ENCODE peak calls at places on chromosome 14, in nine cellular contexts. B is CD4-positive, alpha-beta T cell; T is upper lobe of right lung; Y is tibial artery; L is endodermal cell; J is PC-3; S is fibroblast of lung; M is endothelial cell; V is right lobe of liver. P is an unnamed sample.

GRCh38 chr14:50396636-50397460 is at the start of gene CDKL1:
- DNase-seq in T (peak), V (peak), Y (peak), J (peak), B (no peak), M (peak), L (peak), S (peak), P (no peak)

GRCh38 chr14:92683041-92683440 is 65.4 kb downstream of the LGMN start:
- DNase-seq in S (no peak), T (peak), Y (no peak), B (no peak), L (no peak), J (no peak), M (no peak), V (no peak), P (no peak)

GRCh38 chr14:101086926-101087325 is 183.4 kb upstream of the RTL1 start:
- DNase-seq in J (no peak), T (peak), V (no peak), L (no peak), S (no peak), Y (peak), M (no peak), B (no peak), P (no peak)

GRCh38 chr14:56798447-56799326 is 11.6 kb downstream of the OTX2 start:
- DNase-seq in Y (no peak), T (no peak), M (peak), B (no peak), S (no peak), V (no peak), J (no peak), L (peak), P (no peak)

GRCh38 chr14:105475916-105476845 is 1.6 kb downstream of the CRIP2 start:
- DNase-seq in B (no peak), T (no peak), L (peak), J (peak), V (peak), Y (peak), M (peak), S (peak), P (no peak)

GRCh38 chr14:75335588-75335987 is 57.0 kb downstream of the FOS start:
- DNase-seq in J (no peak), Y (no peak), B (no peak), S (no peak), L (no peak), T (no peak), V (no peak), M (no peak), P (no peak)

GRCh38 chr14:61627612-61628011 is 67.7 kb upstream of the HIF1A start:
- DNase-seq in M (no peak), V (no peak), J (no peak), Y (no peak), T (no peak), S (no peak), L (no peak), B (no peak), P (no peak)

GRCh38 chr14:70896981-70897380 is 10.3 kb upstream of the PCNX1 start:
- DNase-seq in Y (no peak), V (no peak), L (no peak), S (no peak), B (no peak), J (no peak), T (no peak), M (no peak), P (no peak)

GRCh38 chr14:54048311-54048710 is 91.7 kb upstream of the BMP4 start:
- DNase-seq in M (no peak), T (no peak), Y (no peak), J (no peak), B (no peak), S (no peak), V (no peak), L (no peak), P (no peak)

GRCh38 chr14:69500736-69501135 is 16.2 kb downstream of the PLEKHD1 start:
- DNase-seq in J (no peak), V (no peak), T (peak), S (no peak), M (no peak), L (no peak), Y (no peak), B (no peak), P (no peak)

GRCh38 chr14:58108717-58109116 is 43.3 kb downstream of the ARMH4 start:
- DNase-seq in V (no peak), B (no peak), J (no peak), S (no peak), Y (no peak), M (no peak), T (no peak), L (no peak), P (no peak)

GRCh38 chr14:73245401-73246325 is 8.4 kb downstream of the PAPLN start:
- DNase-seq in L (peak), M (no peak), S (peak), T (peak), V (peak), B (peak), J (no peak), Y (peak), P (no peak)

GRCh38 chr14:29810657-29811056 is 117.0 kb downstream of the PRKD1 start:
- DNase-seq in S (peak), Y (no peak), V (no peak), L (no peak), T (no peak), J (peak), M (no peak), B (no peak), P (no peak)

GRCh38 chr14:66508846-66509621 is 1.1 kb downstream of the GPHN start:
- DNase-seq in M (peak), T (peak), J (peak), L (peak), B (no peak), S (peak), V (peak), Y (peak), P (no peak)

GRCh38 chr14:39368261-39368959 is 63.8 kb downstream of the FBXO33 start:
- DNase-seq in J (peak), B (peak), L (peak), Y (peak), M (peak), T (no peak), V (no peak), S (peak), P (no peak)

GRCh38 chr14:100192250-100192671 is 32.8 kb upstream of the DEGS2 start:
- DNase-seq in S (no peak), J (no peak), T (peak), B (no peak), Y (no peak), M (no peak), L (peak), V (no peak), P (no peak)

GRCh38 chr14:25431211-25432076 is 381.5 kb upstream of the STXBP6 start:
- DNase-seq in J (peak), B (no peak), T (no peak), V (peak), Y (no peak), L (peak), S (no peak), M (peak), P (no peak)

DNA sequence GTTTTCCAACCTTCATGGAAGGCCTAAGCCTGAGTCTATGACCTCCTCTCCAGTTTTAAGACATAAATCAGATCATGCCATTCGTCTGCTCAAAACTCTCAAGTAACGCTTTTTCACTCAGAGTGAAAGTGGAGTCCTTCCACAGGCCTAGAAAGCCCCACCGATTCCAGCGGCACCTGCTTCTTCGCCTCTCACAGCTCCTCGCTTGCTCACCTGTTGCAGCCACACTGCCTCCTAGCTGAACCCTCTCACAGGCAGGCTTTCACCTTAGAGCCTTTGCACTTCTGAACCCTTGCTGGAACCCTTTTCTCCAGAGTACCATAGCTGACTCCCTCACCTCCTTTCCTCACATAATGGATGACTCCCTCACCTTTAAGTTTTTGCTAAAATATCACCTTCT is 301.1 kb downstream of the ZFP36L1 start:
- DNase-seq in Y (no peak), M (no peak), L (no peak), V (no peak), S (no peak), T (no peak), J (no peak), B (no peak), P (no peak)
- TF ChIP-seq CTCF in Y (no peak), M (no peak), L (peak), V (no peak), S (no peak), T (no peak), J (no peak), B (no peak), P (no peak)

DNA sequence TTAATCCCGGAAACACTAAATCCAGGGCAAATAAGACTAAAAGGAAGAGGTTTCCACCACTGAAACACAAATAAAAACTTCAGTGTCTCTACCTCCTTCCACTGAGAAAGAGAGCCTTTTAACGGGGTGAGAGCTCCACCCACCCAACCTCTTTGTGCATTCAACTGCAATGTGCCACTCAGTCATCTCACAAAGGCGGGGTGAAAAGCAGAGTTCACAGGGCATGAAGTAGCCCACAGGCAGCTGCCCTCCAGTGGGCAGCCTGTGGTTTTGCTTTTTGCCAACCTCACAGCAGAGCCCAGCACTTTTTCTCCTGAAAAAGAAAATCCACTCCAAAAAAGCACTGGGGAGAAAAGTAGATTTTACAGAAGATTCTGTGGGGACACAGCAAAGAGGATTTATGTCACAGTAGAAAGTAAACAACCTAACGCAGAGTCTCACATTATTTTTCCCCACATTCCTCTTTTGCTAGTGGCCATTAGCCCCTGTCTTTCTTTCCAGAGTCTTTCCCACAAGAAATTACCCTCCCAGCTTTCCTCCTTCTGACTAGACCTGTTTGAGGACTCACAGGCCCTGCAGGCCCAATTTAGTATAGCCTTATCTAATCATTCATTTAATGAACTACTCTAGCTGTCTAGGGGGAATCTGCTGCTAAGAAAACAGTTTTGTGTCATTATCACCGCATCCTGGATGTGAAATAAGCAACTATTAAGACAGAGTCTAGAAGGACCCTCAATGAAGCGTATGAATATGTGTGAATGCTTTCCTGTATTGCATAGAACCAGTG is 753.8 kb upstream of the FOXG1 start:
- DNase-seq in V (no peak), T (no peak), L (peak), M (no peak), B (no peak), J (peak), Y (no peak), S (no peak), P (no peak)
- TF ChIP-seq CTCF in V (no peak), T (no peak), L (peak), M (no peak), B (no peak), J (peak), Y (no peak), S (no peak), P (peak)

GRCh38 chr14:32012571-32012970 is 64.5 kb upstream of the ARHGAP5 start:
- DNase-seq in S (no peak), J (no peak), Y (no peak), L (no peak), M (no peak), T (no peak), V (no peak), B (no peak), P (no peak)

GRCh38 chr14:32012062-32012461 is 65.0 kb upstream of the ARHGAP5 start:
- DNase-seq in M (no peak), J (peak), Y (no peak), T (no peak), V (no peak), L (no peak), S (no peak), B (no peak), P (no peak)

GRCh38 chr14:32014498-32014897 is 62.6 kb upstream of the ARHGAP5 start:
- DNase-seq in J (no peak), B (no peak), S (no peak), T (no peak), Y (no peak), L (no peak), M (no peak), V (no peak), P (no peak)

GRCh38 chr14:32011225-32011624 is 65.9 kb upstream of the ARHGAP5 start:
- DNase-seq in J (peak), T (no peak), B (no peak), Y (no peak), S (peak), L (no peak), M (no peak), V (no peak), P (no peak)

GRCh38 chr14:32013083-32013482 is 64.0 kb upstream of the ARHGAP5 start:
- DNase-seq in T (no peak), S (no peak), J (no peak), L (peak), M (no peak), B (no peak), Y (no peak), V (no peak), P (no peak)
- TF ChIP-seq CTCF in T (no peak), S (no peak), J (peak), L (peak), M (no peak), B (no peak), Y (no peak), V (no peak), P (no peak)

GRCh38 chr14:76846331-76847047 is 20.3 kb downstream of the LRRC74A start:
- DNase-seq in M (no peak), T (no peak), Y (no peak), L (no peak), B (no peak), J (no peak), V (no peak), S (no peak), P (no peak)

GRCh38 chr14:76844223-76844622 is 18.0 kb downstream of the LRRC74A start:
- DNase-seq in L (peak), M (peak), S (peak), V (peak), Y (peak), B (peak), T (peak), J (peak), P (no peak)

DNA sequence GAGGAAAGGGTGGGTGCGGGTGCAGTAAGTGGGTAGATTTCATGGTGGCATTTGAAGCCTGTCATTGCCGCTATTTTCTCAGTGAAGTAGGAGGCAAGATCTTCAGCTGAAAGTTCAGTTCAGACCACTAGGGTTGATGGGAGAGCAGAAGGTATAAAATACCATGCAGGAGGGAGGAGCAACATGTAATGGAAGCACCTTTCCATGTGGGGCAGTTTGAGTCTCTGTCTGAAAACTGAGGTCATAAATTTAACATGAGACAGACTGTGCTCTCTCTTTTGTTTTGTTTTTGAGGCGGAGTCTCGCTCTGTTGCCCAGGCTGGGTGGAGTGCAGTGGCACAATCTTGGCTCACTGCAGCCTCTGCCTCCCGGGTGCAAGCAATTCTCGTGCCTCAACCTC is 22.7 kb downstream of the LRRC74A start:
- DNase-seq in V (no peak), J (peak), M (no peak), T (no peak), Y (no peak), S (no peak), B (no peak), L (no peak), P (no peak)
- TF ChIP-seq CTCF in V (no peak), J (no peak), M (no peak), T (no peak), Y (no peak), S (no peak), B (no peak), L (peak), P (no peak)

P was measured in retinal pigment epithelial cell.